ENCODE peak calls at places on chromosome 10, in four cellular contexts. Q is retina, X is NCI-H748 treated with DMSO at 0.1 percent for 48 hours, T is bronchial epithelial cell. H is an unnamed sample.

GRCh38 chr10:98340261-98340675 is 72.3 kb upstream of the LOXL4 start:
- DNase-seq in Q (no peak), X (no peak), T (peak), H (no peak)

GRCh38 chr10:26326874-26327273 is 110.3 kb downstream of the GAD2 start:
- DNase-seq in Q (no peak), X (no peak), T (no peak), H (no peak)

GRCh38 chr10:118721005-118721876 is 33.5 kb downstream of the CACUL1 start:
- DNase-seq in Q (peak), X (peak), T (peak), H (no peak)

GRCh38 chr10:68327889-68328786 is 3.7 kb upstream of the HNRNPH3 start:
- DNase-seq in Q (peak), X (no peak), T (peak), H (no peak)

GRCh38 chr10:18610517-18610916 is 40.9 kb downstream of the NSUN6 start:
- DNase-seq in Q (no peak), X (peak), T (peak), H (no peak)

GRCh38 chr10:73591935-73592699 is 975 bp upstream of the USP54 start:
- DNase-seq in Q (peak), X (no peak), T (peak), H (peak)

GRCh38 chr10:98006266-98006665 is 24.2 kb downstream of the CRTAC1 start:
- DNase-seq in Q (peak), X (peak), T (no peak), H (peak)

GRCh38 chr10:110087682-110088081 is 79.9 kb downstream of the ADD3 start:
- DNase-seq in Q (no peak), X (no peak), T (no peak), H (no peak)

GRCh38 chr10:2011106-2011716 is 273.9 kb upstream of the ADARB2 start:
- DNase-seq in Q (no peak), X (no peak), T (no peak), H (no peak)

GRCh38 chr10:76429642-76430041 is 998.2 kb downstream of the LRMDA start:
- DNase-seq in Q (peak), X (no peak), T (no peak), H (no peak)

GRCh38 chr10:122441961-122442360 is 12.5 kb upstream of the ARMS2 start:
- DNase-seq in Q (no peak), X (no peak), T (peak), H (no peak)

GRCh38 chr10:132588301-132589013 is 50.9 kb downstream of the INPP5A start:
- DNase-seq in Q (no peak), X (no peak), T (no peak), H (no peak)

GRCh38 chr10:101615760-101616116 is 27.6 kb downstream of the DPCD start:
- DNase-seq in Q (no peak), X (no peak), T (no peak), H (no peak)

GRCh38 chr10:22750131-22750530 is 35.8 kb upstream of the PIP4K2A start:
- DNase-seq in Q (no peak), X (no peak), T (no peak), H (no peak)

GRCh38 chr10:68231106-68231901 is 609 bp downstream of the ATOH7 start:
- DNase-seq in Q (peak), X (peak), T (peak), H (peak)

GRCh38 chr10:59387951-59388431 is 25.6 kb upstream of the FAM13C start:
- DNase-seq in Q (peak), X (no peak), T (peak), H (no peak)

GRCh38 chr10:69422676-69423075 is 6.0 kb upstream of the TACR2 start:
- DNase-seq in Q (no peak), X (no peak), T (no peak), H (no peak)

GRCh38 chr10:94194256-94194655 is 168.5 kb downstream of the NOC3L start:
- DNase-seq in Q (no peak), X (no peak), T (peak), H (no peak)

H was measured in glutamatergic neuron.